ENCODE peak calls at places on chromosomes 7 and 10, in four cellular contexts. D is HepG2, F is H1, J is GM12878. I is an unnamed sample. For H3K9me3, the result is how much of the 10 kb centered on the place peaks cover.

GRCh38 chr10:14543904-14544210 is 213.1 kb upstream of the FRMD4A start:
- DNase-seq in F (no peak), J (no peak), D (no peak), I (no peak)

GRCh38 chr7:106623846-106624245 is 37.1 kb downstream of the CCDC71L start:
- DNase-seq in F (no peak), J (no peak), D (no peak), I (no peak)

GRCh38 chr7:96017877-96018276 is 245.5 kb downstream of the DYNC1I1 start:
- DNase-seq in F (no peak), J (no peak), D (no peak), I (no peak)

GRCh38 chr7:50359995-50360925 is 55.7 kb downstream of the IKZF1 start:
- DNase-seq in D (no peak), J (no peak), F (no peak), I (no peak)

GRCh38 chr10:62637249-62638061 is 167.1 kb upstream of the ADO start:
- DNase-seq in F (no peak), D (peak), J (peak), I (no peak)

GRCh38 chr7:11896663-11897062 is 64.7 kb upstream of the THSD7A start:
- DNase-seq in J (no peak), D (no peak), F (no peak), I (no peak)

GRCh38 chr10:97771055-97771811 is 566 bp downstream of the SFRP5 start:
- DNase-seq in D (no peak), J (no peak), F (no peak), I (no peak)

GRCh38 chr10:14144491-14144890 is 186.2 kb downstream of the FRMD4A start:
- DNase-seq in F (no peak), D (no peak), J (no peak), I (no peak)

GRCh38 chr10:55065185-55065584 is 264.2 kb upstream of the PCDH15 start:
- DNase-seq in D (peak), F (no peak), J (no peak), I (no peak)

GRCh38 chr7:46559194-46559576 is 638.1 kb upstream of the IGFBP3 start:
- DNase-seq in D (no peak), J (no peak), F (no peak), I (no peak)

GRCh38 chr7:51059493-51059892 is 257.1 kb downstream of the COBL start:
- DNase-seq in D (no peak), F (no peak), J (no peak), I (no peak)

GRCh38 chr10:17229016-17229716 is 1.1 kb downstream of the VIM start:
- DNase-seq in D (no peak), J (no peak), F (no peak), I (no peak)

GRCh38 chr7:131285558-131285957 is 42.1 kb upstream of the MKLN1 start:
- DNase-seq in D (no peak), J (no peak), F (no peak), I (no peak)

GRCh38 chr10:52979295-52980025 is 206.9 kb upstream of the MBL2 start:
- DNase-seq in J (no peak), F (no peak), D (no peak), I (no peak)

GRCh38 chr7:115831371-115831770 is 199.2 kb downstream of the TFEC start:
- DNase-seq in J (no peak), D (no peak), F (no peak), I (no peak)

GRCh38 chr7:47726047-47726726 is 144.3 kb upstream of the TNS3 start:
- DNase-seq in J (no peak), D (no peak), F (no peak), I (no peak)

GRCh38 chr10:11715815-11716494 is 26.2 kb upstream of the ECHDC3 start:
- DNase-seq in J (no peak), D (peak), F (no peak), I (no peak)

GRCh38 chr10:96632974-96633373 is 46.2 kb upstream of the TM9SF3 start:
- DNase-seq in F (no peak), D (no peak), J (no peak), I (no peak)

GRCh38 chr7:8295638-8296361 is 33.8 kb upstream of the ICA1 start:
- DNase-seq in F (peak), J (peak), D (peak), I (peak)

GRCh38 chr7:34143397-34143796 is 238.1 kb downstream of the BMPER start:
- DNase-seq in J (no peak), F (no peak), D (no peak), I (no peak)

GRCh38 chr7:80542398-80542797 is 30.5 kb upstream of the GNAT3 start:
- DNase-seq in J (no peak), F (no peak), D (no peak), I (no peak)

GRCh38 chr7:72183835-72184234 is 228.3 kb downstream of the CALN1 start:
- DNase-seq in D (peak), J (no peak), F (no peak), I (peak)

GRCh38 chr10:63922714-63923317 is 401.6 kb downstream of the REEP3 start:
- DNase-seq in D (peak), J (no peak), F (no peak), I (no peak)

GRCh38 chr10:63917363-63917762 is 396.2 kb downstream of the REEP3 start:
- DNase-seq in F (no peak), J (no peak), D (no peak), I (no peak)

GRCh38 chr10:63919576-63920279 is 398.5 kb downstream of the REEP3 start:
- DNase-seq in F (no peak), J (no peak), D (no peak), I (no peak)

DNA sequence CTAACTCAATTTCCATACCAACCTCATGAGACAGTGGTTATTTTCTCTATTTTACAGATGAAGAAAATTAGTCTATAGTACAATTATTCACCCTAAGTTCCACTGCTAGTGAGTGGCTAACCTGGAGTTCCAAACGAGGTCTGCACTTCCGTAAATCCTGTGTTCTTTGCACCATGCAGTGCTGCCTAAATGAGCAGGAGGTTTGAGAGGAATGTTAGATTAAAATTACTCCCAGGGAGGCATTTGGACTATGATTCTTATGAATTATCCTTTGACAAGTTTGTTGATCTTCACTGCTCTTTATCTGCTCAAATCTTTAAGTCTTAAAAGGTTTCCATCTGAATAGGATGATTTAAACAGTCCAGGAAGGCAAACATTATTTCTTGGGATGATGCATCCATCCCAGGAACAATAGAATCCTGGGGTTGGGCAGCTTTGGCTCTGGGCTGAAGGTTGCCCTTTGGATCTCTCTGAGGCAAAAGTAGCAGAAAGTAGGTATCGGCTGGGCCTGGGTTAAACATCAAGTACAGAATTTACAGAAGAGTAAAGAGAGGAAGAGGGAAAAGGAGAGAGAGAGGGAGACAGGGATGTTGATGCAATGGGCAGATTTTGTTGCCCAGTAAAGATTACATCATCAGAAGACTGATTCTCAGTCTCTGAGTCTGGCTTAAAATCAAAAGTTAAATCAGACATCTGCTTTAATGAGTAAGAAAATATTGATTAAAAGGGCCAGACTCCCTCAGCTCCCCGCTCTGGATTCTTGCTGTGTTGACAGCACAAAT is 400.9 kb downstream of the REEP3 start:
- DNase-seq in F (no peak), D (no peak), J (no peak), I (no peak)
- TF ChIP-seq YY1 in F (no peak), D (no peak), J (no peak), I (no peak)

GRCh38 chr7:87300756-87301155 is 44.7 kb upstream of the CROT start:
- DNase-seq in D (no peak), F (no peak), J (no peak), I (no peak)
- TF ChIP-seq SUZ12 in D (no peak), F (no peak), J (no peak), I (no peak)

GRCh38 chr10:131652416-131652815 is 248.4 kb upstream of the PPP2R2D start:
- DNase-seq in D (no peak), F (no peak), J (no peak), I (no peak)
- H3K9me3 ChIP-seq in D (under half), F (under half), J (under half), I (under half)

GRCh38 chr7:140079121-140079536 is 16.4 kb upstream of the PARP12 start:
- DNase-seq in F (peak), D (peak), J (no peak), I (peak)
- TF ChIP-seq YY1 in F (peak), D (no peak), J (no peak), I (no peak)

GRCh38 chr7:104358743-104359142 is 30.3 kb downstream of the LHFPL3 start:
- DNase-seq in F (no peak), D (no peak), J (no peak), I (no peak)
- TF ChIP-seq SUZ12 in F (no peak), D (no peak), J (no peak), I (no peak)

DNA sequence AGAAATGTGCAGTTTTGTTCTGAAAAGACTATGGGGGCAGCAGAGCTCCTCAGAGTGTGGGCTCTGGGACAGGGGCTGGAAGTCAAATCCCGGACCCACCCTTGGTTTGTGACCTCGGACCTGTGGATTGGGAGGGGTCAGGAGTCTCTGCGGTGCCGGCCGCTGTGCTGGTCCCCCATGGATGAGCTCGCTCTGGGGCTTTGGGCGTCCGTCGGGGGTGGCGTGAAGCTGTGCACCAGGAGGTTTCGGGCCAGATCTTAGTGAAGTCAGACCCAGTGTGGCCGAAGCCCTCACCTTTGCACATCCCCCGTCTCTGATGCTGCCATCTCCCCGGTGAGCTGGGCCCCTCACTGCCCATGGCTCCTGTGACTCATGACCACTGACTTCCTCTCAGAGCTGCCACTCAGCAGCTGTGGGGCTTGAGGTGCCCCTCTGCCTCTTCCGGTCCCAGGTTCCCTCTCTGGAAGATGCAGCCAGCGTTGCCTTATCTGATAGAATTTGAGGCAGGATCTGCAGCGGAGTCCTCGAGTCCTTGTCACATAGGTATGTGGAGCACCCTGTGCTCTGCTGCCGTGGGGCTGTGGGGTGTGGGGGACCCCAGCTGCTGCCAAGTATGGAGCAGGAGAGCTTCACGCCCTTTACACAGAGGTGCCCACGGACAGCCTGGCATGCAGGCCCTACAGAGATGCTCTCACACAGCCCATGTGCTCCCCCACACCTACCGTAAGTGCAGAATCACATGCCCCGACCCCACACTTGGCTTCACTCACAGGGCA is 11.4 kb upstream of the SCART1 start:
- DNase-seq in F (no peak), J (no peak), D (no peak), I (no peak)
- H3K9me3 ChIP-seq in F (half or more), J (under half), D (under half), I (under half)

GRCh38 chr10:126902157-126902556 is 3.1 kb upstream of the DOCK1 start:
- DNase-seq in D (peak), J (no peak), F (no peak), I (no peak)
- TF ChIP-seq YY1 in D (no peak), J (no peak), F (no peak), I (no peak)